ENCODE peak calls at places on chromosomes 3 and 15, in six cellular contexts. F is GM12892, Q is K562, R is H1, K is GM12878, P is HepG2. D is an unnamed sample.

GRCh38 chr15:92667291-92667904 is 11.8 kb upstream of the FAM174B start:
- DNase-seq in F (no peak), K (no peak), R (no peak), Q (no peak), P (peak), D (no peak)

GRCh38 chr3:183515968-183516851 is 39.3 kb downstream of the KLHL6 start:
- DNase-seq in F (no peak), Q (no peak), P (no peak), K (peak), R (no peak), D (no peak)

GRCh38 chr3:141231923-141232861 is 567 bp downstream of the PXYLP1 start:
- DNase-seq in P (no peak), K (no peak), Q (peak), R (no peak), F (peak), D (no peak)

GRCh38 chr3:126472277-126473006 is 3.2 kb downstream of the ZXDC start:
- DNase-seq in P (peak), F (no peak), Q (peak), K (peak), R (no peak), D (no peak)

GRCh38 chr3:89467886-89468479 is 360.6 kb downstream of the EPHA3 start:
- DNase-seq in Q (no peak), K (no peak), P (no peak), R (no peak), F (no peak), D (no peak)

GRCh38 chr3:144107923-144108322 is 136.3 kb downstream of the DIPK2A start:
- DNase-seq in K (no peak), Q (no peak), F (no peak), P (no peak), R (no peak), D (no peak)

GRCh38 chr15:69490356-69491050 is 37.9 kb downstream of the RPLP1 start:
- DNase-seq in F (no peak), Q (no peak), R (no peak), K (no peak), P (no peak), D (no peak)

GRCh38 chr3:25826510-25826909 is 36.6 kb downstream of the OXSM start:
- DNase-seq in P (no peak), K (no peak), F (no peak), Q (no peak), R (no peak), D (no peak)

GRCh38 chr3:14175383-14176037 is 2.9 kb downstream of the XPC start:
- DNase-seq in Q (no peak), F (no peak), K (peak), P (no peak), R (no peak), D (no peak)

GRCh38 chr15:84982301-84982920 is 755 bp downstream of the PDE8A start:
- DNase-seq in F (no peak), K (no peak), Q (no peak), R (no peak), P (peak), D (no peak)

GRCh38 chr15:85879334-85880163 is 84.8 kb upstream of the KLHL25 start:
- DNase-seq in F (no peak), Q (no peak), R (no peak), P (no peak), K (no peak), D (no peak)

GRCh38 chr3:59764131-59764530 is 714.3 kb upstream of the CFAP20DC start:
- DNase-seq in K (no peak), P (no peak), R (no peak), Q (no peak), F (no peak), D (no peak)

GRCh38 chr3:59769132-59769531 is 719.3 kb upstream of the CFAP20DC start:
- DNase-seq in F (no peak), P (no peak), Q (no peak), K (no peak), R (no peak), D (no peak)

GRCh38 chr3:59771760-59772159 is 721.9 kb upstream of the CFAP20DC start:
- DNase-seq in K (no peak), Q (no peak), F (no peak), P (peak), R (no peak), D (no peak)

DNA sequence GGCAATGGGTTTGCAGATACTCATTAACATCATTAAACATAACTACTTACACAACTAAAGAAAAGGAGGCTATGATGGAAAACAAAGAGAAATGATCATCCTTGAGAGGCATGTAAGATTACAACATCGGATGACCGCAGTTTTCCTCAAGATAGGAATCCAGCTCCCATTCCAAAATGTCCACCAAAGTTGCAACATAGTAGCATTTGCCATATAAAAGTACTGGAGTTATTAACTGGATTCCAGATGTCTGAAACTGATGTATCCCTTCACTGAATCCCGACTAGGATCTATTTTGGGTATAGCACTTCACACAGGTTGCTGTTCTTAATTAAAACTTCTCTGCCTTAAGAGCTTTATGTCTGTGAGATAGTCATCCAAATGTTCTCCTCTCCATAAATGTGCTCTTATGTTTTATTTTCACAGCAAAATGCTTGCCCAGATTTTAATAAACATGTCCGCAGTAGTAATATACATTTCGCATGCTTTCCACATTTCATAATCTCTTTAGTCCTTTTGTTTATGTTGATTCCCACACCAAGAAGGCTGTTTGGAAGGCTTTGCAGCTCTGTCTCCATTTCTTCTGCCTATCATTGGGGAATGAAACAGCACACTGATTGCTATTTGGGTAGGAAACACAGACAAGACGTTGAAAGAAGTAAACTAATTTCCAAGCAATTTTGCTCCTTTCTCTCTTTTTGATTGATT is 716.5 kb upstream of the CFAP20DC start:
- DNase-seq in P (no peak), F (no peak), K (no peak), Q (no peak), R (no peak), D (no peak)
- TF ChIP-seq TAF1 in P (no peak), F (no peak), K (no peak), Q (no peak), R (no peak), D (no peak)

GRCh38 chr3:179068779-179069530 is 2.7 kb downstream of the ZMAT3 start:
- DNase-seq in Q (peak), R (no peak), P (no peak), K (no peak), F (no peak), D (no peak)

GRCh38 chr3:179073816-179074215 is 2.2 kb upstream of the ZMAT3 start:
- DNase-seq in R (no peak), P (no peak), Q (no peak), K (no peak), F (no peak), D (no peak)

GRCh38 chr3:179071161-179071568 is 444 bp downstream of the ZMAT3 start:
- DNase-seq in P (peak), F (no peak), Q (no peak), K (no peak), R (no peak), D (peak)

GRCh38 chr3:179069762-179070390 is 1.7 kb downstream of the ZMAT3 start:
- DNase-seq in Q (no peak), P (no peak), K (no peak), R (no peak), F (no peak), D (no peak)

DNA sequence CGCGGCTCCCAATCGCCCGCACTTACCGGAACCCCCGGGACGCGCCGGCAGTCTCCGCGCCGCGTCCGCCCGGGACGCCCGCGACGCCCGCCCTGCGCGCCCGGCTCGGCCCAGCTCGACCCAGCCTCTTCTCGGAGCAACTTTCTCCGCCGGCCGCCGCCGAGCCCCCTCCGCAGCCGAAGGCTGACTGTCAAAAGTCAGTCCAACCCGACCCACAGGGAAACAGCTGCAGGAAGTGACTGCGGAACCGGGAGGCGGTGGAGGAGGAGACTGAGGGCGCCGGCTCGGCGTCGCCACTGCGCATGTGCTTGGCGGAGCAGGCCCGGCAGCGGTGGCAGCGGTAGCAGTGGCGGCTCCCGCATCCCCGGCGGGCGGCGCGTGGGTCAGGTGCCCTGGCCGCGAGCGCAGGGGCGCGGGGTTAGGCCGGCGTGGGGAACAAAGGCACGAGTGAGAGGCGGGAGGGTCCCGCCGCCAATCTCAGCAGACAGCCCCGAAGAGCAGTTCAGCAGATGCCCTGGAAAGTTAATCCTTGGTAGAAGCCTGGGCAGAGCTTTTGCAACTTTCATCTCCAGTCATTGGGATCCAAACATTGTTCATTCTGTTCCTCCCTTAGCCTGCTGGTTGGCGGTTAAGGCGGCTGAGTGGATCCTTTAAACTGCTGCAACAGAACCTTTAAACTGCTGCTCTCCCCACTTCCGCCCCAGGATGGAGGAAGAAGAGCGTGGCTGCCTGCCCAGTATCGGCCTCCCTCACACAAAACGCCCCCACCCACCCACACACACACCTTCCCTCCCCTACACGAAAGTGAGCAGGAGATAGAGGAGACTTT is at the start of gene ZMAT3:
- DNase-seq in K (no peak), F (peak), R (peak), Q (peak), P (peak), D (peak)
- TF ChIP-seq POLR2A in K (peak), F (peak), R (peak), Q (peak), P (peak), D (peak)

DNA sequence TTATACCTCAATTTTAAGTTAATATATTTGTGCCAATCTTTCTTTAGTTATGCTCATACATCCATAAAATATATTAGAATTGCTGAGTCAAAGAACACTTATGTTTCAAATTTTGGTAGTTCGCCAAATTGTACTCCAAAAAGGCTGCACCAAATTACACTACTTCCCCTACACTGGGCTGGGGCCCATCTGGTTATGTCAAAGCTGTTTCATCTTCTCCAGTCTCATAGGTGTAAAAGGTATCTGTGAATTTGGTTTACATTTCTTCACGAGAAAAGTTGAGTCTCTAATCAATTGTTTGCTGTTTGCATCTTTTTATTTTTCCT is 711 bp downstream of the FSIP1 start:
- DNase-seq in Q (no peak), K (no peak), F (no peak), R (no peak), P (no peak), D (no peak)
- TF ChIP-seq TAF1 in Q (no peak), K (no peak), F (no peak), R (no peak), P (no peak), D (no peak)

DNA sequence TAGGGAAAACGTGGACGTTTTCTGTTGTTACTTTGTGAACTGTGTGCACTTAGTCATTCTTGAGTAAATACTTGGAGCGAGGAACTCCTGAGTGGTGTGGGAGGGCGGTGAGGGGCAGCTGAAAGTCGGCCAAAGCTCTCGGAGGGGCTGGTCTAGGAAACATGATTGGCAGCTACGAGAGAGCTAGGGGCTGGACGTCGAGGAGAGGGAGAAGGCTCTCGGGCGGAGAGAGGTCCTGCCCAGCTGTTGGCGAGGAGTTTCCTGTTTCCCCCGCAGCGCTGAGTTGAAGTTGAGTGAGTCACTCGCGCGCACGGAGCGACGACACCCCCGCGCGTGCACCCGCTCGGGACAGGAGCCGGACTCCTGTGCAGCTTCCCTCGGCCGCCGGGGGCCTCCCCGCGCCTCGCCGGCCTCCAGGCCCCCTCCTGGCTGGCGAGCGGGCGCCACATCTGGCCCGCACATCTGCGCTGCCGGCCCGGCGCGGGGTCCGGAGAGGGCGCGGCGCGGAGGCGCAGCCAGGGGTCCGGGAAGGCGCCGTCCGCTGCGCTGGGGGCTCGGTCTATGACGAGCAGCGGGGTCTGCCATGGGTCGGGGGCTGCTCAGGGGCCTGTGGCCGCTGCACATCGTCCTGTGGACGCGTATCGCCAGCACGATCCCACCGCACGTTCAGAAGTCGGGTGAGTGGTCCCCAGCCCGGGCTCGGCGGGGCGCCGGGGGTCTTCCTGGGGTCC is at the start of gene TGFBR2:
- DNase-seq in P (peak), R (peak), F (peak), K (peak), Q (no peak), D (peak)
- TF ChIP-seq POLR2A in P (peak), R (peak), F (no peak), K (no peak), Q (no peak), D (no peak)

DNA sequence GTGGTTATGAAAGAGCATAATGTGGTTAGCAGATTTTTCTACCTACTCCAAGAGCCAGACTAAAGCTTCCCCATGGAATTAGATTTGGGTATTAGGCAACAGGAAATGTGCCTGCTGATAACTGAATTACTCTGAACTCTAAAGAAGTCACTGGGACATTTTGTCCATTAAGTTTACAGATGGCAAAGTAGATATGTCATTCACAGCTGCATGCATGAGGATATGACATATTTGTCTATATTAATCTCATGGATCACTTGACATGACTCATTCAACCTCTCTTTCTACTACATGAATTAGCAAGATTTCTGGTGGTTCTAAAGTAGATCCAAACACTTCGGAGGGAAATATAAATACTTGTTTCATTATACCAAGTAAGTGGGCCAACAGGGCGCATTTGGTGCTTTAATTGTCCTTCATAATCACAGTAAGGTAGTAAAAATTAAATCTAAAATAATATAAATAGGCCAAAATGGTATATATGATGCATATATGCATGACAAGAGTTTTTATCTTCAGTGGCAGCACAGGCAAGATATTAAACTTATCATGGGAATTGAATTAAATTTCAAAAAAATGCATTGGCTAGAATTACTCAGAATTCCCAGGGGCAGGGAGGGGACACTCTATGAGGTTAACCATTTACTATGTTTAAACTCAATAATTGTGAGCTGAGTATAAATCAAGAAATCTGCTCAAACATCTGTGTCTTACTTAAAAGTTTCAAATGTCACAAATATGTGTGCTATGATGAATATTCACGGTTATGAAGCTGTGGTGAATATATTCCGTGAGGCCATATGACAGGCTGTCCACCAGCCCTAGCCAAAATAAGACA is 365.3 kb upstream of the KCNMB2 start:
- DNase-seq in P (no peak), F (no peak), K (no peak), Q (peak), R (no peak), D (no peak)
- TF ChIP-seq TAF1 in P (no peak), F (no peak), K (no peak), Q (no peak), R (no peak), D (no peak)

GRCh38 chr3:52240059-52240885 is 1.3 kb upstream of the TWF2 start:
- DNase-seq in Q (peak), R (no peak), F (no peak), K (no peak), P (peak), D (no peak)
- TF ChIP-seq POLR2A in Q (peak), R (peak), F (no peak), K (peak), P (no peak), D (no peak)

GRCh38 chr3:62119139-62119538 is 254.2 kb downstream of the FEZF2 start:
- DNase-seq in R (no peak), F (no peak), Q (no peak), K (no peak), P (peak), D (no peak)
- TF ChIP-seq TAF1 in R (no peak), F (no peak), Q (no peak), K (no peak), P (no peak), D (no peak)

DNA sequence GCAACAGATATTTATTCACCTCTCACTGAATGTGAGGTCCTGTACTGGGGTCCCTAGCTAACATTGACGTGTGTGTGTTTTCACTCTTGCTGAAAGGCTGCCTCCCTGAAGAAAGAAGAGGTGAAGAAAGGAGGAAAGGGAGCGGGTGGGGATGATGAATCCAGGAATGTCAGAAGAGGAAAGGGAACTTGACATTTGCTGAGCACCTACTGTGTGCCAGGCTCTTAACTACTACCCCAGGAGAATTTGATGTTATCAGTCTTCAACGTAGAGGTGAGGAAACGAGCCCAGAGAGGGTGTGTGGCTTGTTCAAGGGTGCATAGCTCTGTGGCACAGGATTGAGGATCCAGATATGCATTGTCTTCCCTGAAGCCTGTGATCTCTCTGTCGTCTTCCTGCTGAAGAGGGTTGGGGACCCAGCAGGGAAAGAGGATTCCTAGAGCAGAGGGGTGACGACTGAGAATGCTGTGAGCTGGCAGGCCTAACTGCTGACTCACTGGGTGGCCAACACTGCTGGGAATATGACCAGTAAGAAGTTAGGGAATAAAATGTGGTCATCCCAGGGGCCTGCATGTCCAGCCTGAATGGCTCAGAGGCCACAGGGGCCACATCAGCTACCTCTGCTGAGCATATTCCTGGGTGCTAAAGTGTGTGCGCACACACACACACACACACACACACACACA is 6.6 kb upstream of the ATP2B2 start:
- DNase-seq in R (no peak), F (no peak), Q (no peak), K (no peak), P (peak), D (no peak)
- TF ChIP-seq POLR2A in R (no peak), F (no peak), Q (no peak), K (no peak), P (no peak), D (no peak)